ENCODE peak calls at places on chromosome 17, in eight cellular contexts. C is OCI-LY7; L is nephron progenitor cell; W is CD4-positive, alpha-beta T cell; Y is MM.1S; A is AG04450; X is sigmoid colon; B is heart right ventricle. O is an unnamed sample.

GRCh38 chr17:65537845-65538678 is 23.4 kb downstream of the AXIN2 start:
- DNase-seq in L (no peak), X (no peak), A (no peak), W (peak; percentile 77), C (no peak), B (no peak), Y (no peak), O (no peak)

GRCh38 chr17:42673885-42674754 is 2.7 kb downstream of the PLEKHH3 start:
- DNase-seq in Y (no peak), A (no peak), W (no peak), L (peak; percentile 48), C (peak; percentile 66), X (peak; percentile 89), B (peak; percentile 82), O (no peak)

GRCh38 chr17:27439342-27439741 is 16.9 kb upstream of the KSR1 start:
- DNase-seq in X (no peak), A (no peak), B (no peak), L (no peak), C (no peak), W (no peak), Y (no peak), O (no peak)

GRCh38 chr17:19411641-19412040 is 609 bp downstream of the RNF112 start:
- DNase-seq in B (no peak), L (no peak), C (no peak), Y (no peak), A (no peak), X (no peak), W (no peak), O (no peak)

GRCh38 chr17:76524598-76525512 is 12.7 kb downstream of the CYGB start:
- DNase-seq in Y (no peak), X (no peak), A (no peak), W (no peak), B (peak; percentile 65), C (no peak), L (no peak), O (no peak)

GRCh38 chr17:11557727-11558452 is 40.4 kb upstream of the DNAH9 start:
- DNase-seq in L (peak; percentile 7), A (no peak), Y (no peak), C (no peak), W (no peak), B (no peak), X (no peak), O (no peak)

GRCh38 chr17:17191346-17191792 is 14.8 kb downstream of the PLD6 start:
- DNase-seq in Y (no peak), B (peak; percentile 62), X (peak; percentile 81), L (no peak), C (no peak), A (peak; percentile 60), W (no peak), O (no peak)

GRCh38 chr17:82826956-82827355 is 12.9 kb downstream of the ZNF750 start:
- DNase-seq in W (no peak), B (no peak), C (no peak), A (no peak), L (no peak), X (peak; percentile 10), Y (no peak), O (no peak)

GRCh38 chr17:55480907-55481306 is 30.3 kb downstream of the SMIM36 start:
- DNase-seq in B (no peak), X (no peak), W (no peak), A (no peak), L (no peak), Y (no peak), C (no peak), O (no peak)

GRCh38 chr17:3761061-3761917 is 37.6 kb downstream of the HASPIN start:
- DNase-seq in B (no peak), L (no peak), C (no peak), W (no peak), A (no peak), Y (no peak), X (no peak), O (no peak)

GRCh38 chr17:56810846-56811775 is 22.6 kb downstream of the C17orf67 start:
- DNase-seq in X (no peak), W (no peak), B (no peak), C (no peak), L (no peak), A (no peak), Y (no peak), O (no peak)

GRCh38 chr17:8837438-8838075 is 29.9 kb downstream of the PIK3R6 start:
- DNase-seq in Y (no peak), L (no peak), X (peak; percentile 57), A (no peak), B (peak; percentile 31), C (no peak), W (no peak), O (no peak)

GRCh38 chr17:75013077-75013391 is 564 bp downstream of the MRPL58 start:
- DNase-seq in Y (no peak), L (no peak), X (no peak), W (no peak), C (no peak), A (no peak), B (no peak), O (no peak)

GRCh38 chr17:7102421-7102820 is 12.2 kb downstream of the ASGR2 start:
- DNase-seq in A (no peak), L (no peak), X (no peak), Y (no peak), C (no peak), W (no peak), B (no peak), O (no peak)

GRCh38 chr17:51395621-51396020 is 135.3 kb downstream of the UTP18 start:
- DNase-seq in L (no peak), A (no peak), X (no peak), C (no peak), B (no peak), W (no peak), Y (no peak), O (no peak)

GRCh38 chr17:48814504-48814903 is 2.5 kb downstream of the TTLL6 start:
- DNase-seq in X (no peak), L (peak; percentile 60), A (no peak), B (peak; percentile 47), C (peak; percentile 61), Y (peak; percentile 58), W (peak; percentile 57), O (peak; percentile 58)

GRCh38 chr17:50681260-50682200 is 26.2 kb downstream of the ANKRD40 start:
- DNase-seq in Y (no peak), C (no peak), A (peak; percentile 55), L (no peak), X (peak; percentile 82), W (no peak), B (peak; percentile 59), O (no peak)

GRCh38 chr17:2794116-2794803 is 2.0 kb upstream of the RAP1GAP2 start:
- DNase-seq in B (no peak), X (no peak), Y (no peak), A (no peak), C (no peak), L (no peak), W (no peak), O (peak; percentile 44)

GRCh38 chr17:19578545-19578944 is 44.9 kb downstream of the SLC47A1 start:
- DNase-seq in C (no peak), A (no peak), W (no peak), Y (no peak), X (no peak), B (no peak), L (no peak), O (no peak)

GRCh38 chr17:81295031-81295677 is at the start of gene SLC38A10:
- DNase-seq in L (peak; percentile 89), B (peak; percentile 93), Y (peak; percentile 89), A (peak; percentile 29), C (peak; percentile 95), W (peak; percentile 89), X (peak; percentile 95), O (peak; percentile 94)
- TF ChIP-seq CTCF in L (no peak), B (no peak), Y (no peak), A (peak; percentile 24), C (peak; percentile 37), W (no peak), X (no peak), O (no peak)

GRCh38 chr17:1147664-1148063 is 32.1 kb downstream of the ABR start:
- DNase-seq in X (no peak), Y (peak; percentile 26), L (peak; percentile 59), A (no peak), C (no peak), B (peak; percentile 65), W (no peak), O (no peak)
- TF ChIP-seq CTCF in X (no peak), Y (peak; percentile 42), L (peak; percentile 36), A (peak; percentile 53), C (peak; percentile 15), B (peak; percentile 28), W (no peak), O (no peak)

GRCh38 chr17:32192379-32192778 is 50.1 kb downstream of the RHOT1 start:
- DNase-seq in W (no peak), C (no peak), X (no peak), Y (no peak), A (no peak), B (no peak), L (no peak), O (no peak)
- TF ChIP-seq CTCF in W (no peak), C (no peak), X (no peak), Y (no peak), A (no peak), B (no peak), L (no peak), O (no peak)

DNA sequence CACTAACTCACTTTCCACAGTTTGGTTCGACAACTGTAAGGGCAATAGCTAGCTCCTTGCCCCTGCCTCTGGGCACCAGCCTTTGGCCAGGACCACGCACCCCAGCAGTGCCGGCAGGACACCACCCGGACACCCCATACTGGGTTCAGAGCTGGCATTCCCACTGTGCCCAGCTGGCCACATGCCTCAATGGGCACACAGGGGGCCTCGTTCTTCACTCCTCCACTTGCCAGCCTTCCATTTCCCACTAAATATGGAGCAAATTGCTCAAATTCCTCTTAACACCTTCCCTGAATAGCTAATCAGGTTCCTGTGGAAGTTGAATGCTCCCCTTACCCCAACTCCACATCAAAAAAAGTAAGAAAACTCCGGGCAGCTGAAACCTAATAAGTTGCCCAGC is 52.5 kb downstream of the PIPOX start:
- DNase-seq in L (no peak), X (no peak), Y (no peak), A (no peak), W (no peak), B (no peak), C (no peak), O (no peak)
- TF ChIP-seq CTCF in L (no peak), X (no peak), Y (no peak), A (no peak), W (no peak), B (no peak), C (no peak), O (no peak)

GRCh38 chr17:34442387-34443111 is 79.5 kb upstream of the CCL1 start:
- DNase-seq in B (peak; percentile 9), Y (no peak), C (no peak), A (no peak), X (no peak), L (no peak), W (no peak), O (no peak)

GRCh38 chr17:34447406-34447805 is 84.4 kb upstream of the CCL1 start:
- DNase-seq in W (no peak), B (no peak), A (no peak), Y (peak; percentile 21), L (no peak), C (no peak), X (no peak), O (no peak)

GRCh38 chr17:34445145-34445544 is 82.1 kb upstream of the CCL1 start:
- DNase-seq in X (no peak), C (no peak), A (no peak), B (no peak), L (no peak), W (no peak), Y (no peak), O (no peak)

GRCh38 chr17:34443832-34444469 is 80.9 kb upstream of the CCL1 start:
- DNase-seq in C (peak; percentile 11), B (peak; percentile 25), L (peak; percentile 23), A (no peak), Y (peak; percentile 66), X (no peak), W (no peak), O (no peak)
- TF ChIP-seq CTCF in C (peak; percentile 56), B (peak; percentile 39), L (no peak), A (no peak), Y (peak; percentile 81), X (no peak), W (no peak), O (peak; percentile 37)